ENCODE peak calls at places on chromosomes 16 and 17, in nine cellular contexts. H, Y, J, U, A, N, V, G and O are unnamed samples.

GRCh38 chr16:21167929-21168602 is 9.6 kb downstream of the LDAF1 start:
- DNase-seq in G (no peak), U (no peak), H (no peak), N (peak), Y (peak), V (no peak), A (no peak), J (no peak), O (no peak)

GRCh38 chr17:20967776-20968175 is 75.0 kb downstream of the USP22 start:
- DNase-seq in V (peak), U (no peak), A (no peak), G (no peak), N (no peak), J (no peak), H (no peak), Y (no peak), O (no peak)

GRCh38 chr16:27406729-27407128 is 4.8 kb downstream of the IL21R start:
- DNase-seq in U (no peak), J (no peak), H (no peak), G (no peak), A (no peak), N (no peak), V (no peak), Y (no peak), O (no peak)

GRCh38 chr17:29954405-29954804 is 13.0 kb downstream of the EFCAB5 start:
- DNase-seq in A (no peak), Y (no peak), N (no peak), V (no peak), G (no peak), H (no peak), U (no peak), J (no peak), O (no peak)

GRCh38 chr17:42153919-42154491 is 784 bp downstream of the RAB5C start:
- DNase-seq in A (no peak), H (no peak), J (no peak), Y (peak), V (peak), U (no peak), N (no peak), G (no peak), O (no peak)

GRCh38 chr16:51154271-51155171 is 3.5 kb upstream of the SALL1 start:
- DNase-seq in V (no peak), U (no peak), G (no peak), N (no peak), Y (peak), H (no peak), J (no peak), A (peak), O (no peak)

GRCh38 chr17:79655672-79656290 is 44.9 kb upstream of the RBFOX3 start:
- DNase-seq in J (no peak), N (no peak), A (no peak), G (no peak), V (no peak), U (no peak), Y (no peak), H (no peak), O (no peak)

GRCh38 chr17:71168083-71168741 is 952.6 kb upstream of the SOX9 start:
- DNase-seq in G (no peak), J (no peak), Y (no peak), U (no peak), N (no peak), H (no peak), V (no peak), A (no peak), O (no peak)

GRCh38 chr17:82450357-82451106 is at the start of gene CYBC1:
- DNase-seq in V (peak), N (peak), Y (peak), U (peak), H (peak), J (peak), A (peak), G (peak), O (peak)

GRCh38 chr17:6045621-6046357 is 24.4 kb upstream of the WSCD1 start:
- DNase-seq in N (no peak), V (no peak), J (no peak), U (no peak), Y (no peak), H (no peak), G (no peak), A (no peak), O (no peak)